ENCODE peak calls at places on chromosomes 7 and 10, in six cellular contexts. One of them, this sample, is unnamed.

GRCh38 chr7:142957723-142958122 is 4.4 kb downstream of the KEL start:
- DNase-seq in esophagus squamous epithelium: no peak
- DNase-seq in OCI-LY7: no peak
- DNase-seq in transverse colon: no peak
- DNase-seq in lower leg skin: no peak
- DNase-seq in IMR-90: no peak
- DNase-seq in this sample: no peak

GRCh38 chr7:130363156-130363847 is 17.0 kb upstream of the CPA1 start:
- DNase-seq in esophagus squamous epithelium: no peak
- DNase-seq in OCI-LY7: no peak
- DNase-seq in transverse colon: no peak
- DNase-seq in lower leg skin: no peak
- DNase-seq in IMR-90: peak; percentile 99
- DNase-seq in this sample: no peak

GRCh38 chr7:150938566-150938965 is 39.6 kb downstream of the KCNH2 start:
- DNase-seq in esophagus squamous epithelium: no peak
- DNase-seq in OCI-LY7: no peak
- DNase-seq in transverse colon: no peak
- DNase-seq in lower leg skin: no peak
- DNase-seq in IMR-90: no peak
- DNase-seq in this sample: no peak

GRCh38 chr10:61901829-61902447 is 439 bp downstream of the ARID5B start:
- DNase-seq in esophagus squamous epithelium: no peak
- DNase-seq in OCI-LY7: peak; percentile 53
- DNase-seq in transverse colon: peak; percentile 41
- DNase-seq in lower leg skin: no peak
- DNase-seq in IMR-90: no peak
- DNase-seq in this sample: no peak

GRCh38 chr7:116259821-116260440 is 49.6 kb downstream of the TES start:
- DNase-seq in esophagus squamous epithelium: no peak
- DNase-seq in OCI-LY7: no peak
- DNase-seq in transverse colon: no peak
- DNase-seq in lower leg skin: no peak
- DNase-seq in IMR-90: peak; percentile 79
- DNase-seq in this sample: no peak

GRCh38 chr10:63735305-63735704 is 214.1 kb downstream of the REEP3 start:
- DNase-seq in esophagus squamous epithelium: no peak
- DNase-seq in OCI-LY7: no peak
- DNase-seq in transverse colon: no peak
- DNase-seq in lower leg skin: no peak
- DNase-seq in IMR-90: no peak
- DNase-seq in this sample: no peak

GRCh38 chr10:95384011-95384704 is 93.4 kb upstream of the PDLIM1 start:
- DNase-seq in esophagus squamous epithelium: no peak
- DNase-seq in OCI-LY7: no peak
- DNase-seq in transverse colon: no peak
- DNase-seq in lower leg skin: no peak
- DNase-seq in IMR-90: no peak
- DNase-seq in this sample: no peak

GRCh38 chr10:84822926-84823325 is 494.5 kb downstream of the CCSER2 start:
- DNase-seq in esophagus squamous epithelium: no peak
- DNase-seq in OCI-LY7: no peak
- DNase-seq in transverse colon: no peak
- DNase-seq in lower leg skin: no peak
- DNase-seq in IMR-90: no peak
- DNase-seq in this sample: no peak

GRCh38 chr7:102272075-102272916 is 14.4 kb upstream of the SH2B2 start:
- DNase-seq in esophagus squamous epithelium: no peak
- DNase-seq in OCI-LY7: peak; percentile 80
- DNase-seq in transverse colon: peak; percentile 83
- DNase-seq in lower leg skin: peak; percentile 94
- DNase-seq in IMR-90: peak; percentile 81
- DNase-seq in this sample: peak; percentile 84

GRCh38 chr10:123203393-123204126 is 49.4 kb downstream of the BUB3 start:
- DNase-seq in esophagus squamous epithelium: no peak
- DNase-seq in OCI-LY7: no peak
- DNase-seq in transverse colon: no peak
- DNase-seq in lower leg skin: no peak
- DNase-seq in IMR-90: no peak
- DNase-seq in this sample: no peak

GRCh38 chr7:130476287-130477001 is 15.4 kb upstream of the MEST start:
- DNase-seq in esophagus squamous epithelium: no peak
- DNase-seq in OCI-LY7: no peak
- DNase-seq in transverse colon: no peak
- DNase-seq in lower leg skin: no peak
- DNase-seq in IMR-90: peak; percentile 57
- DNase-seq in this sample: no peak

GRCh38 chr7:78777844-78778243 is 675.6 kb downstream of the MAGI2 start:
- DNase-seq in esophagus squamous epithelium: no peak
- DNase-seq in OCI-LY7: no peak
- DNase-seq in transverse colon: no peak
- DNase-seq in lower leg skin: no peak
- DNase-seq in IMR-90: peak; percentile 47
- DNase-seq in this sample: no peak

GRCh38 chr10:32328499-32328898 is 18.5 kb downstream of the EPC1 start:
- DNase-seq in esophagus squamous epithelium: no peak
- DNase-seq in OCI-LY7: no peak
- DNase-seq in transverse colon: no peak
- DNase-seq in lower leg skin: no peak
- DNase-seq in IMR-90: no peak
- DNase-seq in this sample: no peak

GRCh38 chr10:5609952-5610616 is 56.3 kb downstream of the ASB13 start:
- DNase-seq in esophagus squamous epithelium: no peak
- DNase-seq in OCI-LY7: no peak
- DNase-seq in transverse colon: peak; percentile 87
- DNase-seq in lower leg skin: no peak
- DNase-seq in IMR-90: no peak
- DNase-seq in this sample: peak; percentile 48

GRCh38 chr10:102602272-102603045 is 41.8 kb upstream of the TRIM8 start:
- DNase-seq in esophagus squamous epithelium: no peak
- DNase-seq in OCI-LY7: no peak
- DNase-seq in transverse colon: no peak
- DNase-seq in lower leg skin: no peak
- DNase-seq in IMR-90: no peak
- DNase-seq in this sample: no peak

GRCh38 chr7:8938036-8938435 is 504.6 kb downstream of the NXPH1 start:
- DNase-seq in esophagus squamous epithelium: no peak
- DNase-seq in OCI-LY7: no peak
- DNase-seq in transverse colon: no peak
- DNase-seq in lower leg skin: no peak
- DNase-seq in IMR-90: no peak
- DNase-seq in this sample: no peak

DNA sequence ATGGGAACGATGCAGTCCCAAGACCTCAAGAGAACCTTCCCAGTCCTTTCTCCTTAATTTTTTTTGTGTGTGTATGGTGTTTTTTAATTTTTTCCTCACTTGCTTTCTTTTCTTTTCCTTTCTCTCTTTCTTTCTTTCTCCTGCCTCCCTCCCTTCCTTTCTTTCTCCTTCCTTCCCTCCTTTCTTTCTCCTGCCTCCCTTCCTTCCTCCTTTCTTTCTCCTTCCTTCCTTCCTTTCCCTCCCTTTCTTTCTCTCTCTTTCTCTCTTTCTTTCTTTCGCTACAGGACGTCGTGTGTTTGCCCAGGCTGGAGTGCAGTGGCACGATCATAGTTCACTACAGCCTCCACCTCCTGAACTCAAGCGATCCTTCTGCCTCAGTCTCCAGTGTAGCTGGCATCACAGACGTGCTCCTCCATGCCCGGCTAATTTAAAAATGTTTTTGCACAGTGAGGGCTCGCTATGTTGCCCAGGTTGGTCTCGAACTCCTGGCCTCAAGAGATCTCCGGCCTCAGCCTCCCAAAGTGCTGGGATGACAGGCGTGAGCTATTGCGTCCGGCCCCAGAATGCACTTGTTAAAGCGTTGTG is 709 bp upstream of the NIPSNAP2 start:
- DNase-seq in esophagus squamous epithelium: no peak
- DNase-seq in OCI-LY7: no peak
- DNase-seq in transverse colon: no peak
- DNase-seq in lower leg skin: no peak
- DNase-seq in IMR-90: no peak
- DNase-seq in this sample: no peak
- H3K4me3 ChIP-seq in esophagus squamous epithelium: peak overlapping the region; percentile 78
- H3K4me3 ChIP-seq in OCI-LY7: peak overlapping the region; percentile 58
- H3K4me3 ChIP-seq in transverse colon: peak overlapping the region; percentile 1
- H3K4me3 ChIP-seq in lower leg skin: no peak overlapping the region
- H3K4me3 ChIP-seq in IMR-90: peak overlapping the region; percentile 95
- H3K4me3 ChIP-seq in this sample: peak overlapping the region; percentile 76

GRCh38 chr10:11014671-11015141 is 3.0 kb upstream of the CELF2 start:
- DNase-seq in esophagus squamous epithelium: no peak
- DNase-seq in OCI-LY7: no peak
- DNase-seq in transverse colon: peak; percentile 64
- DNase-seq in lower leg skin: no peak
- DNase-seq in IMR-90: no peak
- DNase-seq in this sample: peak; percentile 43
- H3K4me3 ChIP-seq in esophagus squamous epithelium: no peak overlapping the region
- H3K4me3 ChIP-seq in OCI-LY7: no peak overlapping the region
- H3K4me3 ChIP-seq in transverse colon: no peak overlapping the region
- H3K4me3 ChIP-seq in lower leg skin: no peak overlapping the region
- H3K4me3 ChIP-seq in IMR-90: no peak overlapping the region
- H3K4me3 ChIP-seq in this sample: no peak overlapping the region

DNA sequence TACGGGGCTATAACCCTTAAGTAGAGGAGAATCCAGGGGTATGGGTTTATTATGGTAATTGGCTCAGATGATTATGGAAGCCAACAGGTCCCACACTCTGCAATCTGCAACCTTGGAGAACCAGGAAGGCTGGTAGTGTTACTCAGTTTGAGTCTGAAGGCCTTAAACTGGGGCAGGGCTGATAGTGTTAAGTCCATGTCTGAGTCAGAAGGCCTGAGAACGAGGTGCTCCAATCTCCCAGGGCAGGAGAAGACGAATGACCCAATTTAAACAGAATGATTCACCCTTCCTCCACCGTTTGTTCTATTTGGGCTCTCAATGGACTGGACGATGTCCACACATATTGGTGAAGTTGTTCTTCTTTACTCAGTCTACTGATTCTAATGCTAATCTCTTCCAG is 244.5 kb upstream of the PTER start:
- DNase-seq in esophagus squamous epithelium: no peak
- DNase-seq in OCI-LY7: no peak
- DNase-seq in transverse colon: no peak
- DNase-seq in lower leg skin: no peak
- DNase-seq in IMR-90: no peak
- DNase-seq in this sample: no peak
- H3K4me3 ChIP-seq in esophagus squamous epithelium: no peak overlapping the region
- H3K4me3 ChIP-seq in OCI-LY7: no peak overlapping the region
- H3K4me3 ChIP-seq in transverse colon: no peak overlapping the region
- H3K4me3 ChIP-seq in lower leg skin: no peak overlapping the region
- H3K4me3 ChIP-seq in IMR-90: no peak overlapping the region
- H3K4me3 ChIP-seq in this sample: no peak overlapping the region

DNA sequence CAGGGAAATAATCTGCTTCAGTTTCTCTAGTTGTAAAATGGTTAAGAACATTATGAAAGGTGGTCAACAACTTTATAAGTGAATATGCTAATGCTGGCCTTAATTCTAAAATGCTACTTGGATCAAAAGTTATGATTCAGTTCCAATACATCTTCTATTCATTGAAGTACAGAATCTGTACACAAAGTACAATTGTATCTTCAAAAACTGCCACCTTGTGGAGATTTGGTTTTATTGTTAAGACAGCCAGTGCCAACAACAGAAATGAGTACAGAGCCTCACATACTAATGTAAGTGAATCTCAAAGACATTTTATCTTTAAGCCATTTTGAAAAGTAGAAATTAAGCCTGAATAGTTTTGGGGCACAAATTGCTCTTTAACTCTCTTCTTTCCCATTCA is 194.0 kb downstream of the CFTR start:
- DNase-seq in esophagus squamous epithelium: no peak
- DNase-seq in OCI-LY7: peak; percentile 3
- DNase-seq in transverse colon: no peak
- DNase-seq in lower leg skin: no peak
- DNase-seq in IMR-90: peak; percentile 67
- DNase-seq in this sample: no peak
- H3K4me3 ChIP-seq in esophagus squamous epithelium: peak overlapping the region; percentile 11
- H3K4me3 ChIP-seq in OCI-LY7: no peak overlapping the region
- H3K4me3 ChIP-seq in transverse colon: no peak overlapping the region
- H3K4me3 ChIP-seq in lower leg skin: no peak overlapping the region
- H3K4me3 ChIP-seq in IMR-90: no peak overlapping the region
- H3K4me3 ChIP-seq in this sample: no peak overlapping the region

DNA sequence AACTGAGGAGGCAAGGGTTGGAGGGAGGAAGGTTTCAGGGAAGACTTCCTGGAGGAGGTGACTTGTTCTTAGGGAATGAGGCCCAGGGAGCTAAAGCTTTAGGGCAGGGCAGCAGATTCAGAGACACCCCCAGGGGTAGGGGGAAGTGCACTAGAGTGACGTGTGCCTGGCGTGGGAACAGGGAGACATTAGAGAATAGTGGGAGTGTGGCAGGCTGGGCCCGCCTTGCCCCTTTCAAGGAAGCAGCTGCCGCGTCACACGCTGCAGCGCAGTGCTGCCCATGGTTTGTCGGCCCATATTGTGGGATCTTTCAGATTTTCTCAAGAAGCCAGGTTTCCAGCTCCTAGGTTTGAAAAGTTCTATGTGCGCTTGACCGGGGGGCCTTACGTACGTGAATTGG is 139.4 kb downstream of the LHPP start:
- DNase-seq in esophagus squamous epithelium: no peak
- DNase-seq in OCI-LY7: no peak
- DNase-seq in transverse colon: no peak
- DNase-seq in lower leg skin: no peak
- DNase-seq in IMR-90: no peak
- DNase-seq in this sample: no peak
- H3K4me3 ChIP-seq in esophagus squamous epithelium: no peak overlapping the region
- H3K4me3 ChIP-seq in OCI-LY7: peak overlapping the region; percentile 6
- H3K4me3 ChIP-seq in transverse colon: no peak overlapping the region
- H3K4me3 ChIP-seq in lower leg skin: no peak overlapping the region
- H3K4me3 ChIP-seq in IMR-90: no peak overlapping the region
- H3K4me3 ChIP-seq in this sample: no peak overlapping the region

GRCh38 chr7:5634107-5634950 is 147.1 kb downstream of the RNF216 start:
- DNase-seq in esophagus squamous epithelium: no peak
- DNase-seq in OCI-LY7: no peak
- DNase-seq in transverse colon: peak; percentile 65
- DNase-seq in lower leg skin: peak; percentile 95
- DNase-seq in IMR-90: peak; percentile 94
- DNase-seq in this sample: no peak
- H3K4me3 ChIP-seq in esophagus squamous epithelium: no peak overlapping the region
- H3K4me3 ChIP-seq in OCI-LY7: no peak overlapping the region
- H3K4me3 ChIP-seq in transverse colon: no peak overlapping the region
- H3K4me3 ChIP-seq in lower leg skin: no peak overlapping the region
- H3K4me3 ChIP-seq in IMR-90: no peak overlapping the region
- H3K4me3 ChIP-seq in this sample: peak overlapping the region; percentile 10